ENCODE peak calls at places on chromosomes 12 and 14, in five cellular contexts. B is brain microvascular endothelial cell; K is LoVo; P is naive thymus-derived CD4-positive, alpha-beta T cell; X is hypothalamus. Y is an unnamed sample.

GRCh38 chr12:108313236-108313608 is 25.9 kb downstream of the CMKLR1 start:
- DNase-seq in B (no peak), K (no peak), P (no peak), X (no peak), Y (no peak)

GRCh38 chr12:75602111-75602510 is 90.7 kb upstream of the KRR1 start:
- DNase-seq in B (no peak), K (no peak), P (no peak), X (no peak), Y (no peak)

GRCh38 chr12:111409403-111410228 is 3.9 kb downstream of the SH2B3 start:
- DNase-seq in B (peak; percentile 68), K (no peak), P (no peak), X (no peak), Y (peak; percentile 95)

GRCh38 chr12:114982760-114983159 is 298.8 kb upstream of the TBX3 start:
- DNase-seq in B (no peak), K (no peak), P (no peak), X (no peak), Y (no peak)

GRCh38 chr12:115423546-115423987 is 739.6 kb upstream of the TBX3 start:
- DNase-seq in B (no peak), K (peak; percentile 13), P (no peak), X (no peak), Y (no peak)

GRCh38 chr14:100900837-100901390 is 2.6 kb downstream of the RTL1 start:
- DNase-seq in B (no peak), K (no peak), P (no peak), X (no peak), Y (no peak)

GRCh38 chr14:97536421-97536820 is 739.2 kb downstream of the VRK1 start:
- DNase-seq in B (no peak), K (no peak), P (no peak), X (no peak), Y (no peak)

GRCh38 chr12:28583771-28584261 is 393.6 kb downstream of the CCDC91 start:
- DNase-seq in B (no peak), K (peak; percentile 27), P (no peak), X (no peak), Y (peak; percentile 87)

GRCh38 chr14:77067632-77068514 is 30.2 kb upstream of the CIPC start:
- DNase-seq in B (peak; percentile 40), K (peak; percentile 64), P (peak; percentile 21), X (peak; percentile 36), Y (peak; percentile 54)